ENCODE peak calls at places on chromosomes 2 and 18, in four cellular contexts. E is coronary artery, Q is endodermal cell, O is AG04449. N is an unnamed sample.

GRCh38 chr2:130337735-130338325 is 4.9 kb upstream of the IMP4 start:
- DNase-seq in O (no peak), Q (peak), E (no peak), N (no peak)

GRCh38 chr2:101356486-101356885 is 30.8 kb downstream of the CREG2 start:
- DNase-seq in E (no peak), O (no peak), Q (no peak), N (no peak)

GRCh38 chr2:98157557-98157956 is 70.6 kb downstream of the VWA3B start:
- DNase-seq in E (no peak), O (no peak), Q (peak), N (no peak)

GRCh38 chr2:48323146-48323545 is 206.8 kb upstream of the STON1 start:
- DNase-seq in Q (no peak), E (no peak), O (no peak), N (no peak)

GRCh38 chr2:109701362-109701761 is 87.2 kb downstream of the SOWAHC start:
- DNase-seq in O (no peak), E (no peak), Q (no peak), N (no peak)

GRCh38 chr2:30912056-30912455 is 104.8 kb upstream of the CAPN13 start:
- DNase-seq in O (no peak), Q (no peak), E (no peak), N (no peak)

GRCh38 chr2:207897541-207898353 is 127.6 kb downstream of the PLEKHM3 start:
- DNase-seq in O (no peak), E (no peak), Q (no peak), N (no peak)

GRCh38 chr2:220202066-220202465 is 574.6 kb downstream of the SLC4A3 start:
- DNase-seq in E (no peak), O (no peak), Q (no peak), N (no peak)

GRCh38 chr2:164992818-164993217 is 37.5 kb upstream of the SLC38A11 start:
- DNase-seq in E (no peak), Q (peak), O (peak), N (peak)

GRCh38 chr2:65370387-65371093 is 61.9 kb downstream of the SPRED2 start:
- DNase-seq in O (no peak), E (no peak), Q (peak), N (no peak)

GRCh38 chr2:162221064-162221463 is 22.2 kb downstream of the FAP start:
- DNase-seq in Q (peak), E (peak), O (no peak), N (no peak)

GRCh38 chr2:11764920-11765319 is 18.5 kb downstream of the LPIN1 start:
- DNase-seq in E (peak), Q (no peak), O (no peak), N (no peak)

GRCh38 chr18:45850021-45850420 is 24.5 kb downstream of the SIGLEC15 start:
- DNase-seq in E (no peak), Q (peak), O (no peak), N (no peak)

GRCh38 chr2:130972410-130972809 is 120.8 kb downstream of the FAM168B start:
- DNase-seq in O (no peak), Q (no peak), E (no peak), N (no peak)

GRCh38 chr2:101610750-101611315 is 86.7 kb upstream of the MAP4K4 start:
- DNase-seq in O (no peak), Q (no peak), E (no peak), N (no peak)

GRCh38 chr2:218865999-218866398 is 6.4 kb downstream of the WNT6 start:
- DNase-seq in O (no peak), Q (peak), E (no peak), N (no peak)

GRCh38 chr2:136085810-136086209 is 32.1 kb downstream of the CXCR4 start:
- DNase-seq in O (no peak), E (no peak), Q (no peak), N (peak)

GRCh38 chr18:27762054-27762453 is 414.9 kb downstream of the CDH2 start:
- DNase-seq in Q (no peak), E (no peak), O (no peak), N (no peak)

GRCh38 chr2:26735096-26735495 is 29.0 kb upstream of the SLC35F6 start:
- DNase-seq in O (peak), Q (no peak), E (no peak), N (no peak)

GRCh38 chr2:216918088-216918680 is 58.3 kb upstream of the TNP1 start:
- DNase-seq in Q (peak), E (no peak), O (peak), N (no peak)

GRCh38 chr18:57859314-57859713 is 56.2 kb upstream of the ATP8B1 start:
- DNase-seq in O (no peak), Q (peak), E (no peak), N (no peak)

GRCh38 chr18:3932285-3932684 is 482.3 kb downstream of the TGIF1 start:
- DNase-seq in O (no peak), Q (no peak), E (no peak), N (no peak)

GRCh38 chr2:219769044-219770030 is 141.9 kb downstream of the SLC4A3 start:
- DNase-seq in O (peak), E (no peak), Q (no peak), N (peak)

GRCh38 chr2:177816740-177817139 is 255.8 kb downstream of the PDE11A start:
- DNase-seq in E (no peak), O (no peak), Q (no peak), N (no peak)

GRCh38 chr2:185644828-185645227 is 93.8 kb upstream of the FSIP2 start:
- DNase-seq in E (no peak), O (no peak), Q (no peak), N (no peak)

GRCh38 chr2:240685771-240686371 is 3.2 kb upstream of the AQP12B start:
- DNase-seq in O (no peak), Q (peak), E (no peak), N (no peak)

GRCh38 chr18:79515944-79516351 is 120.2 kb downstream of the NFATC1 start:
- DNase-seq in Q (peak), E (peak), O (no peak), N (no peak)

GRCh38 chr2:34353498-34354113 is 754.5 kb upstream of the FAM98A start:
- DNase-seq in O (no peak), Q (no peak), E (no peak), N (no peak)

GRCh38 chr2:9102861-9103662 is 99.6 kb upstream of the MBOAT2 start:
- DNase-seq in Q (no peak), E (peak), O (no peak), N (no peak)

GRCh38 chr2:134070281-134070731 is 183.6 kb upstream of the MGAT5 start:
- DNase-seq in Q (no peak), E (no peak), O (no peak), N (no peak)

GRCh38 chr2:15640291-15640711 is 48.6 kb downstream of the DDX1 start:
- DNase-seq in O (peak), Q (no peak), E (no peak), N (peak)

GRCh38 chr18:532023-532422 is 31.5 kb upstream of the COLEC12 start:
- DNase-seq in E (no peak), O (no peak), Q (no peak), N (no peak)

GRCh38 chr2:239778861-239779591 is 246.1 kb downstream of the NDUFA10 start:
- DNase-seq in E (peak), O (no peak), Q (peak), N (no peak)

GRCh38 chr2:234293973-234294372 is 202.9 kb downstream of the ARL4C start:
- DNase-seq in O (no peak), Q (no peak), E (no peak), N (no peak)

GRCh38 chr2:121205321-121205942 is 79.6 kb downstream of the TFCP2L1 start:
- DNase-seq in O (no peak), Q (no peak), E (no peak), N (no peak)

GRCh38 chr2:149857344-149857743 is 269.8 kb upstream of the MMADHC start:
- DNase-seq in O (no peak), Q (no peak), E (no peak), N (no peak)

GRCh38 chr2:96505231-96505889 is at the start of gene NEURL3:
- DNase-seq in Q (no peak), O (peak), E (peak), N (peak)

DNA sequence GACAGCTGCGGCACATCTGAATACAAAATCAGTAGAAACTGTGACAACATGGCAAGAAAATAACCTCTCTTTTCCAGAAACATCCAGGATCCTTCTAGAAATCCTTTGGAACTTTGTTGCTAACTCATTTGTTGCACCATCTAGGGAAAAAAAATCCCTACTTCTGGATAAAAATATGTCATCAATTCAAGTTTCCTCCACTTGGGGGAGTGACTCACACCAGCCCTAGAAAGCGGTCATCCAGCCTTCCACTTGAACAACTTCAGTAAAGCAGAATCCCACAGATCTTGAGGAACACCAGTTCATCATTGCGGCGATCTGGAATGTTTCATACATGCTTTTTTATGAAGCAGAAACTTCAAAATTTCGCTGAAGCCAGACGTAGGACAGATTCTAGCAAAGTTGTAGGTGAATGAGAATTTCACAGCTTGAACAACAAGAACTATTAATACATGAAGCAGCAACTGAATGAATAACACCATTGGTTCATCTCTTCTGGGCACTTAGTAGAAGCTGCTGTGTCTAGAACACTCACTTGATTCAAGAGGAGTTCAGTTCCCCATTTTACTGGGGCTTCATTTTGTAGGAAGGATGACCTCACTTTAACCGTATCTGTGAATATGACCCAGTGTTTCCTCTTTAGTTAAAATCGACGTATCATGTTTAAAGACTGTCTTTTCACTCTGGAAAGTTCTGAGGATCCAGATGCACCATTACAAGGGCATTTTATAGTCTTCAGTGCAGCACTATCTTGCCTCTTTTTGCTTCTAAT is 48.0 kb downstream of the LRRTM1 start:
- DNase-seq in E (no peak), O (no peak), Q (peak), N (peak)
- TF ChIP-seq CTCF in E (no peak), O (peak), Q (peak), N (peak)

DNA sequence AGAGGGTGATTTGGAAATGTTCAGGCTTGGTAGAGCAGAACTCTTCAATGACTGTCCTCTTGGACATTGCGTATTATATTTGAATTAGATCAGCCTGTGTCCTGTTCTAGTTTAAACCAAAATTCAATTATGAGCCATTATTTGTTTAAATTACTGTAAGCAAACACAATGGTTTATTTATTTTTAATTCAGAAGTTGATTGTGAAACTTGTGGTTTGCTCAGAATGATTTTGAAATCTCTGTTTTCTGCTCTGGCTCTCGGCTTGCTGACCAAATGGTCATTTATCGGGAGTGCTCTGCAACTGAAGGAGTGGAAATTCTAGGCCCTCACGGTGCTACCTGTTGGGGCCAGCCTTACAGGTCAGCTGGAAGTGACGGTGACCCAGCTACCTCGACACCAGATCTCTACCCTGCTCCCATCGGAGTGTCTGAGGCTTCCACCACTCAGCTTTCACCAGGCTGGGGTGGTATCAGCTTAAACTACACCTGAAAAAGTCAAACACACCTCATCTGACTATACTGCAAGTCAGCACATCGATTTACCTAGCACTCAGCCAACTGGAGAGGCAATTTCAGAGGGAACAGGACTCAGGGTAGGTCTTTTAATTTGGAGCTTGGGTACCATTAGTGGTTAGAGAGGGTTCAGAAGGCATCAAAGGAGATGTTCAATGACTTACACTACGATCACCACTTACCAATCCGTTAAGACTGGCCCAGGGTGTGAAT is 36.8 kb upstream of the GPD2 start:
- DNase-seq in Q (peak), O (no peak), E (no peak), N (no peak)
- H3K4me3 ChIP-seq in Q (peak), O (peak), E (peak), N (peak)

GRCh38 chr2:205716126-205716525 is 33.8 kb downstream of the NRP2 start:
- DNase-seq in E (no peak), Q (peak), O (no peak), N (no peak)
- TF ChIP-seq CTCF in E (no peak), Q (peak), O (no peak), N (peak)

GRCh38 chr2:62217421-62217820 is 21.5 kb downstream of the B3GNT2 start:
- DNase-seq in O (no peak), Q (peak), E (peak), N (no peak)
- H3K4me3 ChIP-seq in O (no peak), Q (no peak), E (peak), N (no peak)

GRCh38 chr18:62957885-62958472 is 242.6 kb downstream of the PHLPP1 start:
- DNase-seq in Q (peak), E (no peak), O (no peak), N (no peak)
- TF ChIP-seq CTCF in Q (peak), E (peak), O (peak), N (peak)

DNA sequence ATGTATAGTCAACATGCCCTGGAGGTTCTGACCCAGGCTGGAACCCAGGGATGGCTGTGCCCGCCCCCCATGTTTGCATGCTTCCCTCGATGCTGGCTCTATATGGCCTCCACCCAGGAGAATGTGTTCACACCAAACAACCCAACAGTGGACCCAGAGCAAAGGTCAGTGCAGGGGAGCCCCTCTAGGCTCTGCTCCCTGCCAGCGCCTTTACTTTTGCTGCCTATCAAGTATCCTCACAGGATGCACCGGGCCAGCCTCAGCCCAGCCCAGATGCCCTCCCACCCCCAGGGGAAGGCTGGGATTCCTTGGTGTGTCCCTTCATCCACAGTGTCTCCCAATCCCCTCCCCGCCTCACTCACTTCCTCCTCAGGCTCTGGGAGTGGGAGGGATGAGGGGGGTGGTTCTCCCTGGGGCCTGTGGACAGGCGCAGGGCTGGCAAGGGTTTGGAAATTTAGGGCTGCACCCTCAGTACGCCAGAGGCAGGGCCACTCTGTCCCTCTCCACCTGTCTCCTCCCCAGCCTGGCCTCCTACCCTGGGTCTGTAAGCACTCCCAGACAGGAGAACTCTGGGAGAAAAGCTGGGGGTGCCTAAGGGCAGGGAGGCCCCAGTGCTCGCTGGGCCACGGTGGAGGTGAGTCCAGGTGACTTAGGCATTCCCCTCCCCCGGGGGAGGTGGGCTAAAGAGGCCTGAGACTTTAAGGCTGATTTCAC is 2.3 kb downstream of the ATP6V1B1 start:
- DNase-seq in E (peak), O (no peak), Q (peak), N (no peak)
- H3K4me3 ChIP-seq in E (no peak), O (no peak), Q (no peak), N (no peak)

GRCh38 chr2:141666191-141666590 is 464.6 kb downstream of the LRP1B start:
- DNase-seq in Q (no peak), O (no peak), E (no peak), N (no peak)

GRCh38 chr2:141654311-141654710 is 476.5 kb downstream of the LRP1B start:
- DNase-seq in Q (no peak), E (no peak), O (no peak), N (no peak)

DNA sequence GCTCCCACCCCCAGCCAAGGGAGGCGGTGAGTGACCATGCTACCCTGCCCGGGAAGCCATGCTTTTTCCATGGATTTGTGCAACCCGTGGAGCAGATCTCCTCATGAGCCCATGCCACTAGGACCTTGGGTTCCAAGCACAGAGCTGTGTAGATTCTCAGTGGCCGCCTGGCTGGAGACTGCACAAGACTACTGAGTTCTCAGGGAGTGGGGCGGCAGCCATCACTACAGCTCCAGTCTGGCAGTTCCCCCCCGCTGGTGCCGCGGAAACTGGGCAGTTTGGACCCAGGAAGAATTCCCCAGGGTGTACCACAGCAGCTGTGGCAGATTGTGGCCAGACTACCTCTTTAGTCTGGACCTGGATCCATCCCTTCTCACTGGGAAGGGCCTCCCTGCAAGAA is 470.6 kb downstream of the LRP1B start:
- DNase-seq in E (no peak), Q (no peak), O (no peak), N (no peak)
- TF ChIP-seq CTCF in E (no peak), Q (no peak), O (no peak), N (no peak)

GRCh38 chr2:127401757-127402695 is 14.3 kb upstream of the MAP3K2 start:
- DNase-seq in Q (peak), O (no peak), E (no peak), N (no peak)
- H3K4me3 ChIP-seq in Q (no peak), O (no peak), E (no peak), N (no peak)

GRCh38 chr2:20722592-20722991 is 55.6 kb downstream of the GDF7 start:
- DNase-seq in O (no peak), E (no peak), Q (no peak), N (no peak)
- TF ChIP-seq CTCF in O (no peak), E (no peak), Q (no peak), N (no peak)

N was measured in retinal pigment epithelial cell.